ENCODE peak calls at places on chromosomes 6 and 20, in four cellular contexts. Y is HepG2, T is H1, Q is GM12878. O is an unnamed sample. For H3K27me3, the result is how much of the 10 kb centered on the place peaks cover.

GRCh38 chr20:17680128-17680835 is 1.8 kb downstream of the RRBP1 start:
- DNase-seq in Y (peak), T (no peak), Q (no peak), O (no peak)

GRCh38 chr20:59560588-59561227 is 43.6 kb upstream of the PHACTR3 start:
- DNase-seq in Y (peak), T (no peak), Q (no peak), O (peak)

GRCh38 chr6:105179244-105180065 is at the start of gene POPDC3:
- DNase-seq in Y (no peak), T (peak), Q (no peak), O (peak)

GRCh38 chr6:44630125-44631028 is 242.9 kb downstream of the CDC5L start:
- DNase-seq in Y (peak), T (peak), Q (no peak), O (peak)

GRCh38 chr6:4687989-4688947 is 87.9 kb upstream of the CDYL start:
- DNase-seq in Y (no peak), T (no peak), Q (no peak), O (no peak)

GRCh38 chr6:1679691-1680068 is 70.0 kb downstream of the FOXC1 start:
- DNase-seq in Y (peak), T (no peak), Q (no peak), O (no peak)

GRCh38 chr20:7459123-7459522 is 481.1 kb downstream of the HAO1 start:
- DNase-seq in Y (no peak), T (no peak), Q (no peak), O (no peak)

GRCh38 chr6:138240476-138241245 is 22.4 kb upstream of the PBOV1 start:
- DNase-seq in Y (no peak), T (no peak), Q (no peak), O (no peak)

GRCh38 chr6:45657243-45657642 is 279.5 kb upstream of the SUPT3H start:
- DNase-seq in Y (no peak), T (no peak), Q (no peak), O (no peak)

GRCh38 chr6:68958327-68958726 is 323.2 kb downstream of the ADGRB3 start:
- DNase-seq in Y (peak), T (no peak), Q (no peak), O (no peak)

GRCh38 chr6:26743157-26743821 is 83.7 kb upstream of the ZNF322 start:
- DNase-seq in Y (no peak), T (peak), Q (no peak), O (no peak)

GRCh38 chr6:10831609-10832008 is 6.7 kb downstream of the MAK start:
- DNase-seq in Y (no peak), T (no peak), Q (no peak), O (no peak)

GRCh38 chr6:45677381-45677992 is 299.8 kb upstream of the SUPT3H start:
- DNase-seq in Y (no peak), T (no peak), Q (peak), O (no peak)

GRCh38 chr6:144418969-144419545 is 133.9 kb downstream of the UTRN start:
- DNase-seq in Y (no peak), T (no peak), Q (no peak), O (no peak)

GRCh38 chr20:22348010-22348409 is 236.4 kb downstream of the FOXA2 start:
- DNase-seq in Y (no peak), T (no peak), Q (no peak), O (no peak)

GRCh38 chr6:25006565-25007001 is 70.8 kb upstream of the RIPOR2 start:
- DNase-seq in Y (no peak), T (no peak), Q (no peak), O (no peak)

GRCh38 chr6:106512048-106512957 is 117.0 kb downstream of the RTN4IP1 start:
- DNase-seq in Y (peak), T (peak), Q (no peak), O (no peak)

GRCh38 chr6:139520321-139520768 is 145.9 kb upstream of the CITED2 start:
- DNase-seq in Y (no peak), T (no peak), Q (no peak), O (no peak)

GRCh38 chr6:128098000-128098581 is 197.2 kb upstream of the THEMIS start:
- DNase-seq in Y (no peak), T (no peak), Q (no peak), O (no peak)

GRCh38 chr6:105985098-105985815 is 100.9 kb upstream of the PRDM1 start:
- DNase-seq in Y (no peak), T (no peak), Q (no peak), O (no peak)

GRCh38 chr6:150030611-150031010 is 5.3 kb upstream of the RAET1L start:
- DNase-seq in Y (no peak), T (no peak), Q (no peak), O (no peak)

GRCh38 chr6:117441824-117442264 is 16.1 kb upstream of the ROS1 start:
- DNase-seq in Y (peak), T (no peak), Q (no peak), O (no peak)

GRCh38 chr6:41626917-41627316 is 11.4 kb upstream of the MDFI start:
- DNase-seq in Y (no peak), T (no peak), Q (no peak), O (no peak)

GRCh38 chr20:16554766-16555543 is 18.3 kb downstream of the KIF16B start:
- DNase-seq in Y (no peak), T (no peak), Q (no peak), O (no peak)

GRCh38 chr20:39070484-39071231 is 108.5 kb downstream of the DHX35 start:
- DNase-seq in Y (peak), T (no peak), Q (no peak), O (no peak)

GRCh38 chr20:39067526-39068216 is 105.5 kb downstream of the DHX35 start:
- DNase-seq in Y (no peak), T (no peak), Q (no peak), O (no peak)

GRCh38 chr20:39072653-39073052 is 110.5 kb downstream of the DHX35 start:
- DNase-seq in Y (no peak), T (no peak), Q (no peak), O (no peak)

GRCh38 chr20:39072132-39072531 is 110.0 kb downstream of the DHX35 start:
- DNase-seq in Y (no peak), T (no peak), Q (no peak), O (no peak)

GRCh38 chr20:39069976-39070375 is 107.8 kb downstream of the DHX35 start:
- DNase-seq in Y (no peak), T (no peak), Q (no peak), O (no peak)
- TF ChIP-seq SUZ12 in Y (no peak), T (no peak), Q (no peak), O (no peak)

DNA sequence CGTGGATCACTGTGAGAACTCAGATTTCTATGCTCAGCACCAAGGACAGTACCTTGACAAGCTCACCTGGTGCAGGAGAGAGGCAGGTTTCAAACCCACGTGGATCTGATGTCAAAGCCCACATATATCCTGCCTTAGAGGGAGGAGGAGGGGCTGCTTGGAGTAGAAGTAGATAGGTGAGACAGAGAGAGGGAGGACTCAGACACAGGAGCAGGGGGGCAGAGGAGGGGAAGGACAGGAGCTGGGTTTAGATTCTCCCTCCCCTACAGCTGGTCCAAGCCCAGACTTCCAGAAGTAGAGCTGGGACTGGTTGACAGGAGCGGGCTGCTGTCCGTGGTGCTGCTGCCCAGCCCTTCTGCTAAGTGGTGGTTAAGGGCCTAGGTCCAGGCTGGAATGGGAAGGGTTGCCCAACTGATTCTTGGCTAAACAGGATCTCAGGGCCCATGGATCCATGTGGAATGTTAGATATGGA is 77.5 kb downstream of the CDH22 start:
- DNase-seq in Y (peak), T (peak), Q (no peak), O (peak)
- H3K27me3 ChIP-seq in Y (under half), T (under half), Q (under half), O (under half)

GRCh38 chr6:169726049-169726400 is 1.7 kb upstream of the PHF10 start:
- DNase-seq in Y (no peak), T (no peak), Q (no peak), O (no peak)
- H3K4me3 ChIP-seq in Y (peak), T (no peak), Q (no peak), O (no peak)

GRCh38 chr20:45918182-45918737 is 6.3 kb upstream of the PLTP start:
- DNase-seq in Y (no peak), T (no peak), Q (no peak), O (no peak)
- TF ChIP-seq SUZ12 in Y (no peak), T (no peak), Q (no peak), O (no peak)